ENCODE peak calls at places on chromosomes 7 and 10, in ten cellular contexts. U is HFFc6, W is esophagus squamous epithelium, C is GM12864, L is brain microvascular endothelial cell, F is Peyer's patch, M is ovary, I is PC-3, G is OCI-LY7, J is type B pancreatic cell. T is an unnamed sample.

GRCh38 chr7:112084506-112084905 is 121.7 kb downstream of the DOCK4 start:
- DNase-seq in U (no peak), W (no peak), C (no peak), L (peak; percentile 90), F (no peak), M (no peak), I (no peak), G (no peak), J (no peak), T (no peak)

GRCh38 chr7:147524726-147525245 is 1065.8 kb upstream of the C7orf33 start:
- DNase-seq in U (no peak), W (no peak), C (no peak), L (no peak), F (no peak), M (no peak), I (no peak), G (no peak), J (no peak), T (no peak)

GRCh38 chr7:149248777-149249176 is 9.3 kb downstream of the ZNF212 start:
- DNase-seq in U (no peak), W (no peak), C (no peak), L (no peak), F (no peak), M (no peak), I (no peak), G (no peak), J (no peak), T (no peak)

GRCh38 chr10:63738410-63738809 is 217.2 kb downstream of the REEP3 start:
- DNase-seq in U (peak; percentile 28), W (no peak), C (no peak), L (peak; percentile 68), F (peak; percentile 69), M (no peak), I (peak; percentile 42), G (no peak), J (no peak), T (no peak)

GRCh38 chr7:1538544-1539345 is 8.2 kb downstream of the MAFK start:
- DNase-seq in U (no peak), W (no peak), C (no peak), L (no peak), F (no peak), M (no peak), I (no peak), G (no peak), J (no peak), T (no peak)

GRCh38 chr10:75035975-75036708 is 75.3 kb upstream of the SAMD8 start:
- DNase-seq in U (peak; percentile 35), W (no peak), C (peak; percentile 34), L (no peak), F (no peak), M (no peak), I (peak; percentile 74), G (no peak), J (no peak), T (no peak)

GRCh38 chr10:15313034-15313433 is 58.1 kb downstream of the FAM171A1 start:
- DNase-seq in U (no peak), W (no peak), C (no peak), L (no peak), F (no peak), M (no peak), I (no peak), G (no peak), J (no peak), T (no peak)

GRCh38 chr7:23043441-23043840 is 29.5 kb upstream of the HYCC1 start:
- DNase-seq in U (no peak), W (no peak), C (no peak), L (no peak), F (no peak), M (no peak), I (peak; percentile 53), G (no peak), J (no peak), T (no peak)

GRCh38 chr10:75957321-75957720 is 525.9 kb downstream of the LRMDA start:
- DNase-seq in U (no peak), W (no peak), C (no peak), L (no peak), F (no peak), M (no peak), I (no peak), G (no peak), J (no peak), T (no peak)

GRCh38 chr7:25820432-25821040 is 331.5 kb upstream of the NFE2L3 start:
- DNase-seq in U (no peak), W (no peak), C (no peak), L (no peak), F (no peak), M (no peak), I (peak; percentile 42), G (peak; percentile 64), J (no peak), T (no peak)

GRCh38 chr10:33122014-33122788 is 164.2 kb upstream of the ITGB1 start:
- DNase-seq in U (peak; percentile 78), W (no peak), C (no peak), L (peak; percentile 51), F (no peak), M (peak; percentile 27), I (peak; percentile 9), G (no peak), J (no peak), T (no peak)

GRCh38 chr10:3010819-3011422 is 56.4 kb upstream of the PFKP start:
- DNase-seq in U (no peak), W (no peak), C (no peak), L (no peak), F (no peak), M (no peak), I (peak; percentile 9), G (no peak), J (no peak), T (peak; percentile 23)

DNA sequence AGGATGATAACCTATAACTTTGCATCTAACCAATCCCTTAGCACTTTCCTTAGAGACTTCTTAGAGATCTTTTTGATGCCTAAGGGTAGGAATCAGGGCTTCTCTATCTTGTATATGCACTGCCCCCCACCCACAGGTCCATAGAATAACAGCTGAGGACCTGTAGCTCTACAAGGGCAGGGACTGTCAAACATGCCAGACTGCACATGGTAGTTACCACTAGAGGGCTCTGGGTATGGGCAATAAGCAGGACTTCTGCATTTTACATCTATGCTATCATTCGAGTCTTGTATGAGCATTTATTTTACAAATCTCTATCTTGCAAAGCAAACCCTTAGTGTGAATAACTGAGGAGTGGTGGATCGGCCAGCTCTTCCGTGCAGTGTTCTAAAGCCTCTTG is 219.1 kb downstream of the WDR11 start:
- DNase-seq in U (no peak), W (no peak), C (no peak), L (no peak), F (no peak), M (no peak), I (peak; percentile 15), G (peak; percentile 13), J (no peak), T (no peak)
- TF ChIP-seq CTCF in U (no peak), W (peak; percentile 26), C (peak; percentile 57), L (no peak), F (peak; percentile 62), M (no peak), I (peak; percentile 47), G (peak; percentile 70), J (peak; percentile 67), T (peak; percentile 57)

GRCh38 chr7:157687845-157688244 is 351.0 kb downstream of the DNAJB6 start:
- DNase-seq in U (no peak), W (no peak), C (no peak), L (no peak), F (no peak), M (no peak), I (no peak), G (no peak), J (no peak), T (no peak)

GRCh38 chr7:157688439-157689268 is 351.9 kb downstream of the DNAJB6 start:
- DNase-seq in U (no peak), W (no peak), C (no peak), L (no peak), F (peak; percentile 45), M (no peak), I (no peak), G (no peak), J (peak; percentile 63), T (no peak)

GRCh38 chr7:157690058-157690832 is 353.4 kb downstream of the DNAJB6 start:
- DNase-seq in U (no peak), W (no peak), C (no peak), L (peak; percentile 12), F (peak; percentile 44), M (no peak), I (no peak), G (no peak), J (peak; percentile 67), T (no peak)

GRCh38 chr7:157690833-157691382 is 354.1 kb downstream of the DNAJB6 start:
- DNase-seq in U (no peak), W (no peak), C (no peak), L (peak; percentile 81), F (peak; percentile 57), M (peak; percentile 32), I (peak; percentile 77), G (no peak), J (peak; percentile 66), T (no peak)

GRCh38 chr7:157689269-157690057 is 352.7 kb downstream of the DNAJB6 start:
- DNase-seq in U (no peak), W (no peak), C (no peak), L (no peak), F (peak; percentile 34), M (no peak), I (no peak), G (no peak), J (peak; percentile 64), T (no peak)
- TF ChIP-seq CTCF in U (no peak), W (no peak), C (no peak), L (no peak), F (no peak), M (no peak), I (no peak), G (no peak), J (no peak), T (no peak)

GRCh38 chr7:76142861-76143260 is 58.8 kb upstream of the SRRM3 start:
- DNase-seq in U (no peak), W (no peak), C (no peak), L (no peak), F (no peak), M (no peak), I (no peak), G (peak; percentile 7), J (no peak), T (no peak)
- TF ChIP-seq CTCF in U (no peak), W (no peak), C (no peak), L (no peak), F (no peak), M (no peak), I (no peak), G (no peak), J (no peak), T (no peak)

DNA sequence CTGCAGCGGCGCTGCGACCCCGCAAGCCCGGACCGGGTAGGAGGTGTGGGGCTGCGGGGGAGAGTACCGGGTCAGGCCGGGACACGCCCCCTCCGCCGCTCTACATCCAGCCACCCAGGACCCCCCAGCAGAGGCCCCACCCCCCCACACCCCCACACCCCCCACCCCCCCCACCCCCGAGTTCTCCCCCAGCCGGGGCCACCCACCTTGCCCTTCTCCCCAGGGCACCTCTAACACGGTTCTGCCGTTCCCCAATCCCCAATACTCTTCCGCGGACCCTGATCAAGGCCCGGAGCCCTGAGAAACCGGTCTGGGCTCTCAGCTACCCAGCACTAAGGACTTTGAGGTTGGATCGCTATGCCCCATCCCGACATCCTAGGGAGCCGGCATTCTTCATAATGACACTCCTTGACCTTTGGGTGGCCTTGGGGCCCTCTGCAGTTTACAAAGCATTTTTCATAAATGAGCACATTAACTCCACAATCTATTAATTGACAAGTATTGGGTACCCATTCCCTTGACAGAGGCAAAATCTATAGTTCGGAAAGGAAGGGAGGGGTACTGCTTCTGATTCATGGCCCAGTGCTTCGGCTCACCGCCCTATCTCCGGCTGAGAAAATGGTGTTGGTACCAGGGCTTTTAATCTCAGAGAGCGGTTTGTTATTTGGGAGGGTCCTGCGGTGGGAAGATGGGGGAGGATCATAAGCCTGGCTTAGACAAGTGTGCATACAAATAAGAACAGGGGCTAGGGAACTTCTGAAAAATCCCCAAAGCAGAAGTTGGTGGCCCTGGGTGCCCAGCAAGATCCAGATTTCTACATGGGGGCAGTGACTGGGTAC is 3.4 kb downstream of the IMPDH1 start:
- DNase-seq in U (no peak), W (no peak), C (no peak), L (no peak), F (no peak), M (no peak), I (no peak), G (no peak), J (no peak), T (no peak)
- TF ChIP-seq CTCF in U (no peak), W (no peak), C (no peak), L (no peak), F (no peak), M (no peak), I (no peak), G (no peak), J (no peak), T (no peak)